ENCODE peak calls at places on chromosomes 4 and X, in seven cellular contexts. W, S, F, N, V, X and E are unnamed samples.

GRCh38 chrX:76109654-76110053 is 63.2 kb upstream of the PBDC1 start:
- DNase-seq in W (no peak), S (no peak), F (no peak), N (no peak), V (no peak), X (no peak), E (no peak)

GRCh38 chr4:31518796-31519250 is 798.7 kb downstream of the PCDH7 start:
- DNase-seq in W (no peak), S (peak; percentile 27), F (no peak), N (peak; percentile 29), V (no peak), X (no peak), E (peak; percentile 68)

GRCh38 chr4:4446434-4446833 is 59.5 kb downstream of the NSG1 start:
- DNase-seq in W (no peak), S (no peak), F (no peak), N (no peak), V (no peak), X (no peak), E (no peak)

GRCh38 chrX:104172121-104172520 is 5.9 kb downstream of the FAM199X start:
- DNase-seq in W (no peak), S (no peak), F (no peak), N (no peak), V (no peak), X (no peak), E (no peak)

GRCh38 chr4:113181289-113182007 is 132.0 kb downstream of the ANK2 start:
- DNase-seq in W (no peak), S (no peak), F (no peak), N (no peak), V (no peak), X (no peak), E (no peak)

GRCh38 chr4:111108138-111108537 is 485.3 kb upstream of the PITX2 start:
- DNase-seq in W (no peak), S (no peak), F (no peak), N (no peak), V (no peak), X (no peak), E (no peak)

GRCh38 chrX:121014826-121015225 is 29.3 kb upstream of the CT47A1 start:
- DNase-seq in W (no peak), S (no peak), F (no peak), N (no peak), V (no peak), X (no peak), E (no peak)

GRCh38 chr4:26145212-26145611 is 175.6 kb upstream of the RBPJ start:
- DNase-seq in W (no peak), S (no peak), F (no peak), N (no peak), V (no peak), X (no peak), E (no peak)

GRCh38 chr4:26819026-26819425 is 41.6 kb upstream of the STIM2 start:
- DNase-seq in W (no peak), S (no peak), F (no peak), N (no peak), V (no peak), X (no peak), E (no peak)

GRCh38 chrX:130114141-130114561 is 3.9 kb upstream of the ELF4 start:
- DNase-seq in W (no peak), S (no peak), F (no peak), N (no peak), V (no peak), X (no peak), E (peak; percentile 83)

GRCh38 chrX:22273714-22274317 is 1.1 kb downstream of the CBLL2 start:
- DNase-seq in W (no peak), S (no peak), F (no peak), N (no peak), V (no peak), X (no peak), E (no peak)